ENCODE peak calls at places on chromosomes 7 and 10, in four cellular contexts. D, C, P and Z are unnamed samples.

GRCh38 chr7:142885311-142886230 is at the start of gene TRPV6:
- DNase-seq in D (no peak), C (no peak), P (no peak), Z (no peak)

GRCh38 chr10:93062499-93063216 is 2.1 kb downstream of the CYP26C1 start:
- DNase-seq in D (no peak), C (peak; percentile 28), P (peak; percentile 53), Z (no peak)

GRCh38 chr7:116231543-116232401 is 21.4 kb downstream of the TES start:
- DNase-seq in D (no peak), C (no peak), P (peak; percentile 71), Z (no peak)

GRCh38 chr7:28573059-28573553 is 160.8 kb downstream of the CREB5 start:
- DNase-seq in D (no peak), C (no peak), P (peak; percentile 27), Z (peak; percentile 10)

GRCh38 chr7:134368851-134369533 is 52.3 kb upstream of the SLC35B4 start:
- DNase-seq in D (no peak), C (no peak), P (peak; percentile 94), Z (no peak)

GRCh38 chr7:22549667-22550513 is 49.9 kb upstream of the STEAP1B start:
- DNase-seq in D (no peak), C (peak; percentile 26), P (no peak), Z (no peak)

GRCh38 chr10:7444576-7445226 is 33.9 kb upstream of the SFMBT2 start:
- DNase-seq in D (no peak), C (no peak), P (no peak), Z (no peak)

GRCh38 chr7:39946693-39947092 is 3.4 kb upstream of the CDK13 start:
- DNase-seq in D (no peak), C (no peak), P (no peak), Z (no peak)

GRCh38 chr10:124990671-124991625 is 49.0 kb downstream of the ZRANB1 start:
- DNase-seq in D (no peak), C (no peak), P (no peak), Z (no peak)

GRCh38 chr7:155758348-155758747 is 53.9 kb downstream of the SHH start:
- DNase-seq in D (no peak), C (no peak), P (no peak), Z (no peak)

GRCh38 chr7:44220046-44220720 is 19.4 kb downstream of the YKT6 start:
- DNase-seq in D (no peak), C (no peak), P (no peak), Z (no peak)

GRCh38 chr10:26407406-26407969 is 30.7 kb upstream of the APBB1IP start:
- DNase-seq in D (no peak), C (no peak), P (no peak), Z (no peak)

GRCh38 chr7:41573881-41574280 is 129.0 kb downstream of the INHBA start:
- DNase-seq in D (no peak), C (no peak), P (peak; percentile 24), Z (no peak)